ENCODE peak calls at places on chromosomes 7 and 10, in nine cellular contexts. X is mammary epithelial cell, Y is thyroid gland, M is testis, F is esophagus muscularis mucosa, K is HCT116, V is pancreas, D is cardiac muscle cell, T is ovary. U is an unnamed sample. For H3K4me1 and H3K9me3, the result is how much of the 10 kb centered on the place peaks cover.

GRCh38 chr10:80168679-80169380 is 36.3 kb downstream of the PLAC9 start:
- DNase-seq in X (no peak), Y (no peak), M (no peak), D (no peak), F (no peak), T (no peak), V (peak), K (no peak), U (no peak)

GRCh38 chr7:13130321-13130720 is 442.9 kb downstream of the ARL4A start:
- DNase-seq in K (no peak), F (no peak), V (no peak), D (no peak), Y (no peak), M (no peak), X (no peak), T (no peak), U (no peak)

GRCh38 chr7:23235688-23236280 is 10.8 kb upstream of the GPNMB start:
- DNase-seq in Y (no peak), F (peak), X (peak), D (no peak), M (no peak), K (peak), T (no peak), V (no peak), U (no peak)

GRCh38 chr10:128551475-128551874 is 425.3 kb upstream of the MKI67 start:
- DNase-seq in V (no peak), M (no peak), X (no peak), F (no peak), T (no peak), Y (no peak), D (no peak), K (no peak), U (no peak)

GRCh38 chr7:38858281-38858884 is 50.6 kb downstream of the VPS41 start:
- DNase-seq in X (peak), T (no peak), F (no peak), Y (no peak), M (no peak), V (no peak), K (no peak), D (no peak), U (no peak)

GRCh38 chr10:112498806-112499205 is 51.8 kb downstream of the VTI1A start:
- DNase-seq in Y (no peak), X (no peak), M (no peak), D (no peak), K (no peak), F (no peak), V (no peak), T (no peak), U (no peak)

GRCh38 chr7:37977243-37977642 is 56.8 kb downstream of the EPDR1 start:
- DNase-seq in V (no peak), D (no peak), X (peak), M (no peak), K (no peak), Y (no peak), F (no peak), T (no peak), U (no peak)

GRCh38 chr10:68721673-68721963 is 579 bp downstream of the CCAR1 start:
- DNase-seq in V (no peak), D (no peak), X (no peak), F (no peak), T (no peak), M (peak), K (no peak), Y (no peak), U (peak)

GRCh38 chr7:135240446-135240845 is 6.8 kb downstream of the STRA8 start:
- DNase-seq in Y (no peak), M (no peak), K (no peak), T (no peak), D (no peak), X (no peak), V (no peak), F (no peak), U (no peak)

GRCh38 chr10:30384051-30384674 is 35.1 kb upstream of the MTPAP start:
- DNase-seq in K (no peak), V (no peak), Y (no peak), T (no peak), X (no peak), M (no peak), D (no peak), F (no peak), U (no peak)

GRCh38 chr10:14707441-14707840 is 67.3 kb downstream of the FAM107B start:
- DNase-seq in Y (no peak), V (no peak), X (no peak), M (no peak), D (no peak), K (no peak), F (no peak), T (no peak), U (no peak)

GRCh38 chr7:102431617-102432298 is 1.6 kb upstream of the ORAI2 start:
- DNase-seq in M (no peak), F (no peak), K (no peak), Y (peak), T (no peak), V (no peak), D (peak), X (peak), U (no peak)

GRCh38 chr10:46992794-46993552 is 81.7 kb downstream of the PTPN20 start:
- DNase-seq in V (no peak), K (peak), X (peak), T (no peak), D (peak), F (no peak), Y (no peak), M (peak), U (peak)

GRCh38 chr7:73701357-73701995 is 18.0 kb downstream of the STX1A start:
- DNase-seq in V (peak), K (peak), T (no peak), X (no peak), Y (peak), M (peak), F (no peak), D (peak), U (no peak)

GRCh38 chr7:71206183-71206582 is 74.2 kb downstream of the GALNT17 start:
- DNase-seq in V (no peak), Y (no peak), T (no peak), K (no peak), X (no peak), M (no peak), F (no peak), D (no peak), U (no peak)

GRCh38 chr7:101410743-101411476 is 48.2 kb downstream of the COL26A1 start:
- DNase-seq in M (peak), F (no peak), K (peak), Y (peak), V (peak), D (peak), X (no peak), T (no peak), U (no peak)

GRCh38 chr10:113867904-113868303 is 13.4 kb downstream of the NHLRC2 start:
- DNase-seq in M (no peak), F (no peak), V (no peak), D (no peak), K (no peak), X (no peak), T (no peak), Y (no peak), U (no peak)

GRCh38 chr7:15977663-15978062 is 291.2 kb upstream of the MEOX2 start:
- DNase-seq in K (no peak), Y (no peak), T (no peak), D (no peak), X (peak), V (no peak), M (no peak), F (no peak), U (no peak)

GRCh38 chr10:124917939-124918830 is 23.7 kb upstream of the ZRANB1 start:
- DNase-seq in V (no peak), M (peak), Y (peak), K (no peak), F (no peak), D (no peak), X (peak), T (no peak), U (no peak)

GRCh38 chr10:4246881-4247358 is 461.9 kb upstream of the KLF6 start:
- DNase-seq in M (no peak), K (no peak), X (peak), T (no peak), D (no peak), V (no peak), F (no peak), Y (no peak), U (no peak)

GRCh38 chr10:69685426-69685801 is 55.4 kb downstream of the FAM241B start:
- DNase-seq in K (no peak), T (no peak), F (no peak), D (no peak), M (no peak), X (peak), V (no peak), Y (peak), U (no peak)

GRCh38 chr7:101258243-101258731 is 13.4 kb upstream of the FIS1 start:
- DNase-seq in Y (no peak), M (no peak), T (no peak), F (no peak), X (no peak), V (no peak), K (no peak), D (no peak), U (no peak)

GRCh38 chr7:29488977-29489376 is 74.7 kb upstream of the PRR15 start:
- DNase-seq in V (no peak), D (no peak), K (no peak), T (no peak), Y (no peak), M (no peak), X (peak), F (peak), U (no peak)

GRCh38 chr7:49483142-49483541 is 290.3 kb upstream of the VWC2 start:
- DNase-seq in M (peak), T (no peak), F (no peak), D (peak), X (no peak), Y (peak), K (no peak), V (peak), U (no peak)

GRCh38 chr7:23419845-23420244 is 50.4 kb downstream of the IGF2BP3 start:
- DNase-seq in D (no peak), F (no peak), V (no peak), M (no peak), T (no peak), X (no peak), K (no peak), Y (no peak), U (no peak)

GRCh38 chr7:98553666-98554065 is 63.4 kb upstream of the NPTX2 start:
- DNase-seq in D (no peak), Y (no peak), K (no peak), F (no peak), X (no peak), T (no peak), V (no peak), M (no peak), U (no peak)

GRCh38 chr7:23261843-23262452 is 15.4 kb downstream of the GPNMB start:
- DNase-seq in X (peak), M (peak), K (peak), V (peak), Y (peak), D (peak), T (peak), F (no peak), U (peak)

GRCh38 chr10:29728541-29729049 is 93.8 kb upstream of the SVIL start:
- DNase-seq in T (no peak), M (no peak), K (no peak), V (no peak), D (peak), F (peak), X (no peak), Y (no peak), U (no peak)

GRCh38 chr7:132619967-132620366 is 43.7 kb upstream of the PLXNA4 start:
- DNase-seq in V (no peak), F (peak), K (no peak), Y (no peak), X (no peak), T (no peak), D (no peak), M (no peak), U (no peak)

GRCh38 chr7:5361446-5362155 is 62.0 kb downstream of the TNRC18 start:
- DNase-seq in D (no peak), X (no peak), T (no peak), V (no peak), F (no peak), M (no peak), K (no peak), Y (no peak), U (no peak)

DNA sequence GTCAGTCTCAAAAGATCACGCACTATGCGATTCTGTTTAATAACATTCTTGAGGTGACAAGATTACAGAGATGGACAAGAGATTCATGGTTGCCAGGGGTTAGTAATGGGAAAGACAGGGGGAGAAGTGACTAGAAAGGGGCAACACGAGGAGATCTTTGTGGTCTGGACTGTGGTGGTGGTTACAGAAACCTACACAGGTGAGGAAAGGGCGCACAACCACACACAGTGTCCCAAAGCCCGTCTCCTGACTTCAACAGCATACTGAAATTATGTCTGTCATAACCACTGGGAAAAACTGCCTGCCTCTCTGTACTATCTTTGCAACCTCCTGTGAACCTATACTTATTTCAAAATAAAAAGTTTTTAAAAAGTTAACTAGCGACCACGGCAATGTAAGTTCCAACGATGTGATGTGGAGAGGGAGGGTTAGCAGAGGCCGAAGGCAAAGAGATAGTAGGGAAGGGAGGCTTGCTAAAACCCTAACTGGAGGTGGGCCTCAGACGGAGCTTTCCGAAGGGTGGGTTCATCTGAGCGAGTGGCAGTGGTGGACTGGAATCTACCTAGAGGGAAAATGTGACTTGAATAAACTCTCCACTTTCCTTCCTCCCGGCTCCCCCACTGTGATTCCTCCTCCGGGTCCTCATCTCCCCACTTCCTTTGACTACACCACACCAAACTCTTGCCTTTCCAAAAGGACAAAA is 43.7 kb downstream of the GNA12 start:
- DNase-seq in D (no peak), Y (no peak), V (no peak), X (no peak), M (no peak), K (no peak), T (no peak), F (no peak), U (peak)
- H3K4me1 ChIP-seq in D (under half), Y (under half), V (under half), X (under half), M (half or more), K (under half), T (under half), F (under half), U (under half)

GRCh38 chr7:93926800-93927199 is 5.3 kb downstream of the GNG11 start:
- DNase-seq in Y (no peak), F (no peak), T (no peak), D (no peak), M (no peak), X (no peak), K (no peak), V (no peak), U (no peak)

GRCh38 chr7:93921607-93922446 is at the start of gene GNG11:
- DNase-seq in T (peak), K (no peak), X (peak), V (peak), M (peak), D (peak), Y (peak), F (no peak), U (peak)

GRCh38 chr7:93923291-93923690 is 1.8 kb downstream of the GNG11 start:
- DNase-seq in T (no peak), K (no peak), F (no peak), D (no peak), X (no peak), Y (no peak), M (no peak), V (no peak), U (no peak)

GRCh38 chr7:93921190-93921585 is 347 bp upstream of the GNG11 start:
- DNase-seq in X (no peak), Y (no peak), K (no peak), T (no peak), F (no peak), V (no peak), M (no peak), D (no peak), U (no peak)

GRCh38 chr7:93923946-93924345 is 2.4 kb downstream of the GNG11 start:
- DNase-seq in M (no peak), V (no peak), D (no peak), K (no peak), X (no peak), F (no peak), T (no peak), Y (no peak), U (no peak)
- TF ChIP-seq CTCF in M (no peak), V (no peak), D (no peak), K (no peak), X (no peak), F (no peak), T (no peak), Y (no peak), U (no peak)

GRCh38 chr7:157874208-157874816 is 537.5 kb downstream of the DNAJB6 start:
- DNase-seq in T (no peak), K (no peak), X (no peak), D (no peak), M (no peak), F (no peak), Y (no peak), V (no peak), U (no peak)

GRCh38 chr7:157874870-157875229 is 538.0 kb downstream of the DNAJB6 start:
- DNase-seq in M (no peak), K (no peak), X (no peak), V (no peak), Y (no peak), D (no peak), F (no peak), T (no peak), U (no peak)

GRCh38 chr7:157876469-157877285 is 539.9 kb downstream of the DNAJB6 start:
- DNase-seq in X (no peak), K (no peak), V (no peak), F (no peak), D (no peak), M (peak), T (no peak), Y (no peak), U (no peak)

GRCh38 chr7:157873664-157874063 is 536.9 kb downstream of the DNAJB6 start:
- DNase-seq in T (no peak), Y (no peak), M (peak), V (no peak), K (no peak), F (no peak), D (no peak), X (no peak), U (no peak)

DNA sequence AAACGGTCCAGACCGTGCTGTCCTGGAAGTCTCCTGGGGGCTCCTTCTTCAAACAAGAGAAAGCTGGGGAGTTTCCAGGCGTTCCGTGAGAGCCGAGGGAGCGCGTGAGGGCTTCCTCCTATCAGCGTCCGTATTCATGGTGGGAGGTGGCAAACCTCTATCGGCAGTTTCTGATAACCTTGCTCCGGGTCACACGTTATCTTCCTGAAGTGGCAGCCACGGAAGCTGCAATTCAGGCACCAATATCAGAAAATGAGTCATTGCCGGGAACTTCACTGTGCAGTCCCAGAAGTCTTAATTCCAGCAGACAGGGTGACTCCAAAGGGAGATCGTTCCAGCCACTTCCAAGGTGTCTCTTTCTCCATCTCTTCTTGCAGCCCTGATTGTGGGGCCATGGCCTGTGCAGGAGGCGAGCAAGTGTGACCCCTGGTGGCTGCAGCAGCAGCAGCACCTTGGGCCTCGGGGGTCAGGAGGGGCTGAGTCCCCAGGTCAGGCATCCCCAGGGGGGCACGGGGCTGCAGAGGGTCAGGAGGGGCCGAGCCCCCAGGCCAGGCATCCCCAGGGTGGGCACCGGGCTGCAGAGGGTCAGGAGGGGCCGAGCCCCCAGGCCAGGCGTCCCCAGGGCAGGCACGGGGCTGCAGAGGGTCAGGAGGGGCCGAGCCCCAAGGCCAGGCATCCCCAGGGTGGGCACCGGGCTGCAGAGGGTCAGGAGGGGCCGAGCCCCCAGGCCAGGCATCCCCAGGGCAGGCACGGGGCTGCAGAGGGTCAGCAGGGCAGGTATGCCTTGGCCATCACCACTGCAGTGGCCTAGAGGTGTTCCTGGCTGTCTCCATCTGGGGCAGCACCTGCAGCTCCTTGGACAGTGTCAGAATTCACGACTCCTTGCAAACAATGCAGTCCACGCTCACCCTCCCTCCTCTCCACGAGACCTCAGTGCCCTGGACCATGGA is 538.7 kb downstream of the DNAJB6 start:
- DNase-seq in D (peak), V (no peak), T (no peak), M (peak), K (peak), X (no peak), Y (no peak), F (no peak), U (no peak)
- H3K9me3 ChIP-seq in D (under half), V (under half), T (under half), M (under half), K (under half), X (under half), Y (under half), F (under half), U (under half)

GRCh38 chr7:502296-502695 is 17.4 kb downstream of the PDGFA start:
- DNase-seq in M (no peak), X (no peak), D (no peak), K (no peak), Y (no peak), F (no peak), T (no peak), V (no peak), U (no peak)

GRCh38 chr7:503575-504111 is 16.0 kb downstream of the PDGFA start:
- DNase-seq in K (no peak), M (no peak), T (no peak), D (no peak), F (no peak), V (peak), X (no peak), Y (no peak), U (no peak)

GRCh38 chr7:504221-505081 is 15.2 kb downstream of the PDGFA start:
- DNase-seq in Y (no peak), V (peak), K (no peak), F (no peak), D (no peak), M (no peak), T (peak), X (no peak), U (no peak)

GRCh38 chr7:501526-501925 is 18.1 kb downstream of the PDGFA start:
- DNase-seq in M (no peak), K (no peak), F (no peak), Y (no peak), X (no peak), V (no peak), T (no peak), D (no peak), U (no peak)

GRCh38 chr7:503046-503574 is 16.5 kb downstream of the PDGFA start:
- DNase-seq in F (no peak), Y (no peak), X (no peak), T (no peak), D (no peak), M (no peak), K (no peak), V (no peak), U (no peak)
- H3K4me1 ChIP-seq in F (under half), Y (under half), X (under half), T (under half), D (under half), M (under half), K (under half), V (under half), U (under half)

DNA sequence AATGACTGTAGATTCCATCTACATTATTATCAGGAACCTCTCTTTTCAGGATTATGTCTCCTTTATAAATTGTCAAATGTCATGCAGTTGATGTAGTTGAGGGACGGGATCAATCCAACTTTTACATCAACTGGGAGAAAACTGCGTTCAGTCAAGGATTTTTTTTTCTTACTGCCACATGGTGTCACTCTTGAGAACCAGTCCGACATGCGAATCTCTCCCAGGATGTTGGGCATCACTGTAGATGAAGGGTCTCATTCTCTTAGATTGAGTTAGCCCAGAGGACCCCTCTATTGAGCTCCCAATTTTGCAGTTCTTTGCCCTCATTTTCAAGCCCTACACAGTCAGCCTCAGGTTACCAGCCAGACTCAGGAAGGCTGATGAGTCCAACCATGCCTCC is 120.3 kb upstream of the PTPRZ1 start:
- DNase-seq in M (no peak), K (peak), D (peak), X (no peak), F (no peak), Y (no peak), T (no peak), V (no peak), U (no peak)
- TF ChIP-seq CTCF in M (no peak), K (peak), D (peak), X (no peak), F (no peak), Y (no peak), T (no peak), V (no peak), U (no peak)

GRCh38 chr10:57661206-57661605 is 606.5 kb downstream of the IPMK start:
- DNase-seq in Y (peak), X (no peak), T (no peak), M (no peak), V (no peak), F (no peak), D (no peak), K (no peak), U (no peak)
- H3K9me3 ChIP-seq in Y (under half), X (under half), T (under half), M (under half), V (under half), F (under half), D (under half), K (under half), U (under half)